ENCODE peak calls at places on chromosomes 4 and X, in five cellular contexts. One of them, this sample, is unnamed.

GRCh38 chrX:55522577-55523254 is 33.1 kb upstream of the USP51 start:
- DNase-seq in HCT116: no peak
- DNase-seq in mammary epithelial cell: no peak
- DNase-seq in brain microvascular endothelial cell: no peak
- DNase-seq in sigmoid colon: no peak
- DNase-seq in this sample: no peak

GRCh38 chrX:80812176-80812575 is 2.5 kb upstream of the BRWD3 start:
- DNase-seq in HCT116: no peak
- DNase-seq in mammary epithelial cell: peak
- DNase-seq in brain microvascular endothelial cell: peak
- DNase-seq in sigmoid colon: no peak
- DNase-seq in this sample: no peak

GRCh38 chr4:32847466-32847865 is 2127.3 kb downstream of the PCDH7 start:
- DNase-seq in HCT116: no peak
- DNase-seq in mammary epithelial cell: no peak
- DNase-seq in brain microvascular endothelial cell: no peak
- DNase-seq in sigmoid colon: no peak
- DNase-seq in this sample: no peak

GRCh38 chrX:52353838-52354237 is 15.0 kb upstream of the XAGE2 start:
- DNase-seq in HCT116: no peak
- DNase-seq in mammary epithelial cell: no peak
- DNase-seq in brain microvascular endothelial cell: peak
- DNase-seq in sigmoid colon: no peak
- DNase-seq in this sample: no peak

GRCh38 chr4:136931771-136932170 is 600.5 kb downstream of the PCDH18 start:
- DNase-seq in HCT116: no peak
- DNase-seq in mammary epithelial cell: no peak
- DNase-seq in brain microvascular endothelial cell: no peak
- DNase-seq in sigmoid colon: no peak
- DNase-seq in this sample: no peak

GRCh38 chr4:85686398-85686797 is 211.4 kb downstream of the ARHGAP24 start:
- DNase-seq in HCT116: no peak
- DNase-seq in mammary epithelial cell: no peak
- DNase-seq in brain microvascular endothelial cell: no peak
- DNase-seq in sigmoid colon: no peak
- DNase-seq in this sample: no peak

GRCh38 chr4:60805500-60806313 is 394.4 kb upstream of the ADGRL3 start:
- DNase-seq in HCT116: no peak
- DNase-seq in mammary epithelial cell: peak
- DNase-seq in brain microvascular endothelial cell: peak
- DNase-seq in sigmoid colon: no peak
- DNase-seq in this sample: no peak

GRCh38 chrX:119755981-119756533 is 2.3 kb upstream of the SOWAHD start:
- DNase-seq in HCT116: no peak
- DNase-seq in mammary epithelial cell: no peak
- DNase-seq in brain microvascular endothelial cell: no peak
- DNase-seq in sigmoid colon: no peak
- DNase-seq in this sample: no peak

GRCh38 chrX:44382871-44383270 is 39.4 kb upstream of the EFHC2 start:
- DNase-seq in HCT116: no peak
- DNase-seq in mammary epithelial cell: no peak
- DNase-seq in brain microvascular endothelial cell: no peak
- DNase-seq in sigmoid colon: no peak
- DNase-seq in this sample: no peak

GRCh38 chrX:16750136-16750535 is 30.7 kb downstream of the SYAP1 start:
- DNase-seq in HCT116: no peak
- DNase-seq in mammary epithelial cell: no peak
- DNase-seq in brain microvascular endothelial cell: no peak
- DNase-seq in sigmoid colon: no peak
- DNase-seq in this sample: no peak

GRCh38 chr4:64911846-64912245 is 502.6 kb upstream of the TECRL start:
- DNase-seq in HCT116: no peak
- DNase-seq in mammary epithelial cell: no peak
- DNase-seq in brain microvascular endothelial cell: no peak
- DNase-seq in sigmoid colon: no peak
- DNase-seq in this sample: no peak

GRCh38 chrX:63282828-63283227 is 68.3 kb downstream of the SPIN4 start:
- DNase-seq in HCT116: no peak
- DNase-seq in mammary epithelial cell: no peak
- DNase-seq in brain microvascular endothelial cell: no peak
- DNase-seq in sigmoid colon: no peak
- DNase-seq in this sample: no peak

GRCh38 chrX:71908387-71908786 is 2.3 kb upstream of the NHSL2 start:
- DNase-seq in HCT116: no peak
- DNase-seq in mammary epithelial cell: no peak
- DNase-seq in brain microvascular endothelial cell: no peak
- DNase-seq in sigmoid colon: no peak
- DNase-seq in this sample: no peak

GRCh38 chr4:184588893-184589292 is 60.4 kb downstream of the CASP3 start:
- DNase-seq in HCT116: no peak
- DNase-seq in mammary epithelial cell: no peak
- DNase-seq in brain microvascular endothelial cell: peak
- DNase-seq in sigmoid colon: no peak
- DNase-seq in this sample: no peak

GRCh38 chr4:504076-504475 is 5.1 kb downstream of the PIGG start:
- DNase-seq in HCT116: no peak
- DNase-seq in mammary epithelial cell: no peak
- DNase-seq in brain microvascular endothelial cell: peak
- DNase-seq in sigmoid colon: no peak
- DNase-seq in this sample: no peak

GRCh38 chrX:47212381-47213293 is 5.8 kb upstream of the CDK16 start:
- DNase-seq in HCT116: no peak
- DNase-seq in mammary epithelial cell: no peak
- DNase-seq in brain microvascular endothelial cell: no peak
- DNase-seq in sigmoid colon: peak
- DNase-seq in this sample: no peak

GRCh38 chr4:74365761-74366160 is 816 bp downstream of the EREG start:
- DNase-seq in HCT116: no peak
- DNase-seq in mammary epithelial cell: no peak
- DNase-seq in brain microvascular endothelial cell: no peak
- DNase-seq in sigmoid colon: peak
- DNase-seq in this sample: no peak

GRCh38 chrX:149230689-149231088 is 274.4 kb downstream of the IDS start:
- DNase-seq in HCT116: no peak
- DNase-seq in mammary epithelial cell: no peak
- DNase-seq in brain microvascular endothelial cell: no peak
- DNase-seq in sigmoid colon: no peak
- DNase-seq in this sample: no peak

GRCh38 chr4:30744957-30745640 is 24.9 kb downstream of the PCDH7 start:
- DNase-seq in HCT116: no peak
- DNase-seq in mammary epithelial cell: no peak
- DNase-seq in brain microvascular endothelial cell: no peak
- DNase-seq in sigmoid colon: no peak
- DNase-seq in this sample: no peak

DNA sequence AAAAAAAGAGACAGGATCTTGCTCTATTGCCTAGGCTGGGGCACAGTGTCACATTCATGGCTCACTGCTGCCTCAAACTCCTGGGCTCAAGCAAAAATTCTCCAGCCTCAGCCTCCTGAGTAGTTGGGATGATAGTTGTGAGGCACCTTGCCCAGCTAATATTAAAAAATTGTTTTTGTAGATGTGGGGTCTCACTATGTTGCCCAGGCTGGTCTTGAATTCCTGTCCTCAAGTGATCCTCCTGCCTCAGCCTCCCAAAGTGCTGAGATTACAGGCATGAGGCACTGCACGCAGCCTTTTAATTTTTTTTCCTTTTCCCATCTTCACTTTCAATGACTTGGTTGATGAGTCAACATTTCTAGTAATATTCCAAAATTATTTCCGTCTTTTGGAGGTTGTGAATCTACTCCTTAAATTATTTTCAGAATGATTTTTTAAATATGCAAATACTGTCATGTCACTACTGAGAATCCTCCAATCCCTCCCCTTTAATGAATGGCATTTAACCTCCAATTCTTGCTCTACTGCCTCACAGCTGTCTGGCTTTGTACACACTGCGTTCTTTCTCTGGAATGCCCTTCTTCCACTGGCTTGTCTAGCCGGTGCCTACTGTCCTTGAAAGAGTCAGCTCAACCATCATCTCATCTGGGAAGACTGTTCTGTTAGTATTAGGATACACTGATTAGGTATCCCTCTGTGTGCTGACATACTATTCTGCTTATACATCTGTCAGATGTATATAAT is 27.5 kb upstream of the DCTD start:
- DNase-seq in HCT116: no peak
- DNase-seq in mammary epithelial cell: no peak
- DNase-seq in brain microvascular endothelial cell: no peak
- DNase-seq in sigmoid colon: no peak
- DNase-seq in this sample: no peak
- H3K27ac ChIP-seq in HCT116: no peak
- H3K27ac ChIP-seq in mammary epithelial cell: no peak
- H3K27ac ChIP-seq in brain microvascular endothelial cell: no peak
- H3K27ac ChIP-seq in sigmoid colon: no peak
- H3K27ac ChIP-seq in this sample: no peak

GRCh38 chr4:17203767-17204166 is 305.3 kb upstream of the LDB2 start:
- DNase-seq in HCT116: no peak
- DNase-seq in mammary epithelial cell: no peak
- DNase-seq in brain microvascular endothelial cell: no peak
- DNase-seq in sigmoid colon: no peak
- DNase-seq in this sample: no peak
- H3K27ac ChIP-seq in HCT116: no peak
- H3K27ac ChIP-seq in mammary epithelial cell: no peak
- H3K27ac ChIP-seq in brain microvascular endothelial cell: no peak
- H3K27ac ChIP-seq in sigmoid colon: no peak
- H3K27ac ChIP-seq in this sample: no peak

GRCh38 chrX:136692271-136692670 is 44.3 kb downstream of the CD40LG start:
- DNase-seq in HCT116: no peak
- DNase-seq in mammary epithelial cell: no peak
- DNase-seq in brain microvascular endothelial cell: peak
- DNase-seq in sigmoid colon: no peak
- DNase-seq in this sample: no peak
- H3K27ac ChIP-seq in HCT116: no peak
- H3K27ac ChIP-seq in mammary epithelial cell: no peak
- H3K27ac ChIP-seq in brain microvascular endothelial cell: no peak
- H3K27ac ChIP-seq in sigmoid colon: no peak
- H3K27ac ChIP-seq in this sample: no peak

GRCh38 chr4:122765702-122766352 is 33.3 kb downstream of the BBS12 start:
- DNase-seq in HCT116: no peak
- DNase-seq in mammary epithelial cell: peak
- DNase-seq in brain microvascular endothelial cell: peak
- DNase-seq in sigmoid colon: no peak
- DNase-seq in this sample: no peak
- H3K27ac ChIP-seq in HCT116: no peak
- H3K27ac ChIP-seq in mammary epithelial cell: peak
- H3K27ac ChIP-seq in brain microvascular endothelial cell: peak
- H3K27ac ChIP-seq in sigmoid colon: no peak
- H3K27ac ChIP-seq in this sample: peak

GRCh38 chrX:48890296-48890925 is 7.2 kb downstream of the TIMM17B start:
- DNase-seq in HCT116: no peak
- DNase-seq in mammary epithelial cell: no peak
- DNase-seq in brain microvascular endothelial cell: no peak
- DNase-seq in sigmoid colon: no peak
- DNase-seq in this sample: no peak
- H3K27ac ChIP-seq in HCT116: no peak
- H3K27ac ChIP-seq in mammary epithelial cell: no peak
- H3K27ac ChIP-seq in brain microvascular endothelial cell: no peak
- H3K27ac ChIP-seq in sigmoid colon: peak
- H3K27ac ChIP-seq in this sample: peak

DNA sequence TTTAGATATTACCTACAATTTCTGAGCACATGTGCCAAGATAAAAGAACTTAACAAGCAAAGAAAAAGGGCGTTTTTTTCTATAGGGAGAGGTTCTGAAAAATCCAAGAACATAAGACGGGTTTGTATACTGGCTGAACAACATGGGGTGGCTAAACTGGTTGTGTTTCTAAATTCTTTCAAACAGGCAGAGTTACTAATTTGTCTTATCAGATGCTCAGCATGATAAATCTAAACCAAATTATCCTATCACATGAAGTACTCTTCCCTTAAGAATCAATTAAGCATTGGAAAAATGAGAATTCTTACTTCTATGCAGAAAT is 45.4 kb upstream of the PGM2 start:
- DNase-seq in HCT116: no peak
- DNase-seq in mammary epithelial cell: no peak
- DNase-seq in brain microvascular endothelial cell: no peak
- DNase-seq in sigmoid colon: no peak
- DNase-seq in this sample: no peak
- H3K27ac ChIP-seq in HCT116: no peak
- H3K27ac ChIP-seq in mammary epithelial cell: no peak
- H3K27ac ChIP-seq in brain microvascular endothelial cell: no peak
- H3K27ac ChIP-seq in sigmoid colon: no peak
- H3K27ac ChIP-seq in this sample: no peak

GRCh38 chr4:35709080-35709479 is 535.2 kb downstream of the ARAP2 start:
- DNase-seq in HCT116: no peak
- DNase-seq in mammary epithelial cell: no peak
- DNase-seq in brain microvascular endothelial cell: no peak
- DNase-seq in sigmoid colon: no peak
- DNase-seq in this sample: no peak

GRCh38 chr4:35710343-35710742 is 534.0 kb downstream of the ARAP2 start:
- DNase-seq in HCT116: no peak
- DNase-seq in mammary epithelial cell: no peak
- DNase-seq in brain microvascular endothelial cell: no peak
- DNase-seq in sigmoid colon: no peak
- DNase-seq in this sample: no peak

GRCh38 chr4:35711127-35711526 is 533.2 kb downstream of the ARAP2 start:
- DNase-seq in HCT116: no peak
- DNase-seq in mammary epithelial cell: no peak
- DNase-seq in brain microvascular endothelial cell: no peak
- DNase-seq in sigmoid colon: no peak
- DNase-seq in this sample: no peak
- H3K27ac ChIP-seq in HCT116: no peak
- H3K27ac ChIP-seq in mammary epithelial cell: no peak
- H3K27ac ChIP-seq in brain microvascular endothelial cell: no peak
- H3K27ac ChIP-seq in sigmoid colon: no peak
- H3K27ac ChIP-seq in this sample: no peak

GRCh38 chr4:100986360-100986868 is 360.9 kb downstream of the PPP3CA start:
- DNase-seq in HCT116: no peak
- DNase-seq in mammary epithelial cell: no peak
- DNase-seq in brain microvascular endothelial cell: peak
- DNase-seq in sigmoid colon: no peak
- DNase-seq in this sample: no peak

GRCh38 chr4:100983426-100983825 is 363.9 kb downstream of the PPP3CA start:
- DNase-seq in HCT116: no peak
- DNase-seq in mammary epithelial cell: no peak
- DNase-seq in brain microvascular endothelial cell: no peak
- DNase-seq in sigmoid colon: no peak
- DNase-seq in this sample: no peak

GRCh38 chr4:100982345-100982744 is 365.0 kb downstream of the PPP3CA start:
- DNase-seq in HCT116: no peak
- DNase-seq in mammary epithelial cell: peak
- DNase-seq in brain microvascular endothelial cell: peak
- DNase-seq in sigmoid colon: no peak
- DNase-seq in this sample: peak

GRCh38 chr4:100984901-100985300 is 362.4 kb downstream of the PPP3CA start:
- DNase-seq in HCT116: no peak
- DNase-seq in mammary epithelial cell: peak
- DNase-seq in brain microvascular endothelial cell: no peak
- DNase-seq in sigmoid colon: no peak
- DNase-seq in this sample: no peak

DNA sequence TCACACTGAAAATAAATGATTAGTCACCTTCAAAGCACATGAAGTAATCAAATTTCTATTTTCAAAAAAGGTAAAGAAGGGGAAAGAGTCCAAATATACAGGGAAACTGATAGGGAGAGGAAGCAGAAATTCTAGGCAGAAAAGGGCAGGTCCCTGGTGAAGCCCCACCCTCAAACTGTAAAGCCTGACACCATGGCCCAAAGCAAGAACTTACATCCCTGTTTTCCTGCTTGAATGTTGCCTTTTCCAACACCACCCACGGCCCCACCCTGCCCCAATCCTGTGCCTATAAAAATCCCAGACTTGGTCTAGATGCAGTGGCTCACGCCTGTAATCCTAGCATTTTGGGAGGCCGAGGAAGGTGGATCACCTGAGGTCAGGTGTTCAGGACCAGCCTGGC is 361.8 kb downstream of the PPP3CA start:
- DNase-seq in HCT116: no peak
- DNase-seq in mammary epithelial cell: peak
- DNase-seq in brain microvascular endothelial cell: no peak
- DNase-seq in sigmoid colon: no peak
- DNase-seq in this sample: no peak
- H3K27ac ChIP-seq in HCT116: no peak
- H3K27ac ChIP-seq in mammary epithelial cell: peak
- H3K27ac ChIP-seq in brain microvascular endothelial cell: peak
- H3K27ac ChIP-seq in sigmoid colon: no peak
- H3K27ac ChIP-seq in this sample: no peak

This sample was measured in epithelial cell of prostate.